ENCODE peak calls at places on chromosomes 6 and 20, in eight cellular contexts. One of them, this sample, is unnamed.
A peak's percentile ranks its signal among the peaks of the same experiment; 100 is the strongest.

GRCh38 chr6:11392778-11393507 is 144.6 kb upstream of the TMEM170B start:
- DNase-seq in T-helper 22 cell: no peak
- DNase-seq in fibroblast of lung: no peak
- DNase-seq in stimulated activated naive CD4-positive, alpha-beta T cell: no peak
- DNase-seq in natural killer cell treated with Interleukin-12 subunit alpha and Interleukin-12 subunit beta and Interleukin-15 and Interleukin-18, amount 100 ng/mL, for 72 hours: no peak
- DNase-seq in naive thymus-derived CD4-positive, alpha-beta T cell: no peak
- DNase-seq in ELR: no peak
- DNase-seq in HFFc6: no peak
- DNase-seq in this sample: no peak

GRCh38 chr6:105250523-105250922 is 70.7 kb upstream of the POPDC3 start:
- DNase-seq in ELR: peak; percentile 52
- DNase-seq in HFFc6: no peak
- DNase-seq in naive thymus-derived CD4-positive, alpha-beta T cell: no peak
- DNase-seq in fibroblast of lung: no peak
- DNase-seq in natural killer cell treated with Interleukin-12 subunit alpha and Interleukin-12 subunit beta and Interleukin-15 and Interleukin-18, amount 100 ng/mL, for 72 hours: no peak
- DNase-seq in stimulated activated naive CD4-positive, alpha-beta T cell: no peak
- DNase-seq in T-helper 22 cell: no peak
- DNase-seq in this sample: no peak

GRCh38 chr6:160462551-160463109 is 114.5 kb downstream of the SLC22A3 start:
- DNase-seq in naive thymus-derived CD4-positive, alpha-beta T cell: peak; percentile 93
- DNase-seq in fibroblast of lung: peak; percentile 87
- DNase-seq in natural killer cell treated with Interleukin-12 subunit alpha and Interleukin-12 subunit beta and Interleukin-15 and Interleukin-18, amount 100 ng/mL, for 72 hours: peak; percentile 87
- DNase-seq in T-helper 22 cell: peak; percentile 52
- DNase-seq in HFFc6: peak; percentile 77
- DNase-seq in ELR: peak; percentile 96
- DNase-seq in stimulated activated naive CD4-positive, alpha-beta T cell: peak; percentile 88
- DNase-seq in this sample: peak; percentile 63

GRCh38 chr6:142693446-142693845 is 251.5 kb downstream of the HIVEP2 start:
- DNase-seq in fibroblast of lung: peak; percentile 54
- DNase-seq in T-helper 22 cell: no peak
- DNase-seq in HFFc6: peak; percentile 78
- DNase-seq in ELR: peak; percentile 91
- DNase-seq in natural killer cell treated with Interleukin-12 subunit alpha and Interleukin-12 subunit beta and Interleukin-15 and Interleukin-18, amount 100 ng/mL, for 72 hours: no peak
- DNase-seq in stimulated activated naive CD4-positive, alpha-beta T cell: no peak
- DNase-seq in naive thymus-derived CD4-positive, alpha-beta T cell: no peak
- DNase-seq in this sample: no peak

GRCh38 chr20:37519508-37520416 is 1.3 kb upstream of the NNAT start:
- DNase-seq in natural killer cell treated with Interleukin-12 subunit alpha and Interleukin-12 subunit beta and Interleukin-15 and Interleukin-18, amount 100 ng/mL, for 72 hours: no peak
- DNase-seq in stimulated activated naive CD4-positive, alpha-beta T cell: no peak
- DNase-seq in fibroblast of lung: no peak
- DNase-seq in naive thymus-derived CD4-positive, alpha-beta T cell: no peak
- DNase-seq in T-helper 22 cell: no peak
- DNase-seq in HFFc6: no peak
- DNase-seq in ELR: no peak
- DNase-seq in this sample: no peak

GRCh38 chr6:12304487-12304886 is 14.3 kb downstream of the EDN1 start:
- DNase-seq in naive thymus-derived CD4-positive, alpha-beta T cell: no peak
- DNase-seq in natural killer cell treated with Interleukin-12 subunit alpha and Interleukin-12 subunit beta and Interleukin-15 and Interleukin-18, amount 100 ng/mL, for 72 hours: no peak
- DNase-seq in HFFc6: no peak
- DNase-seq in T-helper 22 cell: no peak
- DNase-seq in fibroblast of lung: no peak
- DNase-seq in ELR: no peak
- DNase-seq in stimulated activated naive CD4-positive, alpha-beta T cell: no peak
- DNase-seq in this sample: no peak

GRCh38 chr20:48769111-48769879 is 58.5 kb downstream of the PREX1 start:
- DNase-seq in HFFc6: no peak
- DNase-seq in stimulated activated naive CD4-positive, alpha-beta T cell: peak; percentile 62
- DNase-seq in naive thymus-derived CD4-positive, alpha-beta T cell: peak; percentile 59
- DNase-seq in fibroblast of lung: no peak
- DNase-seq in ELR: peak; percentile 32
- DNase-seq in natural killer cell treated with Interleukin-12 subunit alpha and Interleukin-12 subunit beta and Interleukin-15 and Interleukin-18, amount 100 ng/mL, for 72 hours: peak; percentile 98
- DNase-seq in T-helper 22 cell: peak; percentile 92
- DNase-seq in this sample: peak; percentile 96

GRCh38 chr20:20085071-20085470 is 32.7 kb downstream of the CFAP61 start:
- DNase-seq in HFFc6: no peak
- DNase-seq in stimulated activated naive CD4-positive, alpha-beta T cell: no peak
- DNase-seq in naive thymus-derived CD4-positive, alpha-beta T cell: no peak
- DNase-seq in T-helper 22 cell: no peak
- DNase-seq in fibroblast of lung: no peak
- DNase-seq in natural killer cell treated with Interleukin-12 subunit alpha and Interleukin-12 subunit beta and Interleukin-15 and Interleukin-18, amount 100 ng/mL, for 72 hours: no peak
- DNase-seq in ELR: no peak
- DNase-seq in this sample: no peak

GRCh38 chr6:167827062-167827587 is 414 bp downstream of the AFDN start:
- DNase-seq in natural killer cell treated with Interleukin-12 subunit alpha and Interleukin-12 subunit beta and Interleukin-15 and Interleukin-18, amount 100 ng/mL, for 72 hours: no peak
- DNase-seq in T-helper 22 cell: no peak
- DNase-seq in ELR: peak; percentile 51
- DNase-seq in stimulated activated naive CD4-positive, alpha-beta T cell: no peak
- DNase-seq in fibroblast of lung: no peak
- DNase-seq in naive thymus-derived CD4-positive, alpha-beta T cell: no peak
- DNase-seq in HFFc6: no peak
- DNase-seq in this sample: no peak

GRCh38 chr20:24040896-24041459 is 52.4 kb upstream of the GGTLC1 start:
- DNase-seq in natural killer cell treated with Interleukin-12 subunit alpha and Interleukin-12 subunit beta and Interleukin-15 and Interleukin-18, amount 100 ng/mL, for 72 hours: no peak
- DNase-seq in fibroblast of lung: no peak
- DNase-seq in stimulated activated naive CD4-positive, alpha-beta T cell: no peak
- DNase-seq in ELR: no peak
- DNase-seq in naive thymus-derived CD4-positive, alpha-beta T cell: no peak
- DNase-seq in HFFc6: no peak
- DNase-seq in T-helper 22 cell: no peak
- DNase-seq in this sample: no peak

GRCh38 chr20:46174469-46175126 is 56.5 kb downstream of the CD40 start:
- DNase-seq in fibroblast of lung: peak; percentile 48
- DNase-seq in natural killer cell treated with Interleukin-12 subunit alpha and Interleukin-12 subunit beta and Interleukin-15 and Interleukin-18, amount 100 ng/mL, for 72 hours: no peak
- DNase-seq in T-helper 22 cell: peak; percentile 26
- DNase-seq in HFFc6: no peak
- DNase-seq in stimulated activated naive CD4-positive, alpha-beta T cell: peak; percentile 54
- DNase-seq in ELR: peak; percentile 41
- DNase-seq in naive thymus-derived CD4-positive, alpha-beta T cell: peak; percentile 54
- DNase-seq in this sample: peak; percentile 88

GRCh38 chr6:149454405-149454848 is 30.4 kb downstream of the ZC3H12D start:
- DNase-seq in stimulated activated naive CD4-positive, alpha-beta T cell: no peak
- DNase-seq in HFFc6: peak; percentile 91
- DNase-seq in naive thymus-derived CD4-positive, alpha-beta T cell: no peak
- DNase-seq in ELR: peak; percentile 77
- DNase-seq in T-helper 22 cell: no peak
- DNase-seq in natural killer cell treated with Interleukin-12 subunit alpha and Interleukin-12 subunit beta and Interleukin-15 and Interleukin-18, amount 100 ng/mL, for 72 hours: no peak
- DNase-seq in fibroblast of lung: peak; percentile 98
- DNase-seq in this sample: no peak

GRCh38 chr20:63955281-63955845 is 853 bp downstream of the UCKL1 start:
- DNase-seq in stimulated activated naive CD4-positive, alpha-beta T cell: no peak
- DNase-seq in naive thymus-derived CD4-positive, alpha-beta T cell: no peak
- DNase-seq in natural killer cell treated with Interleukin-12 subunit alpha and Interleukin-12 subunit beta and Interleukin-15 and Interleukin-18, amount 100 ng/mL, for 72 hours: no peak
- DNase-seq in HFFc6: peak; percentile 28
- DNase-seq in fibroblast of lung: peak; percentile 33
- DNase-seq in ELR: peak; percentile 66
- DNase-seq in T-helper 22 cell: no peak
- DNase-seq in this sample: peak; percentile 63

GRCh38 chr20:61120595-61121515 is 131.2 kb upstream of the CDH4 start:
- DNase-seq in ELR: peak; percentile 90
- DNase-seq in T-helper 22 cell: no peak
- DNase-seq in stimulated activated naive CD4-positive, alpha-beta T cell: peak; percentile 18
- DNase-seq in HFFc6: peak; percentile 62
- DNase-seq in fibroblast of lung: peak; percentile 75
- DNase-seq in natural killer cell treated with Interleukin-12 subunit alpha and Interleukin-12 subunit beta and Interleukin-15 and Interleukin-18, amount 100 ng/mL, for 72 hours: no peak
- DNase-seq in naive thymus-derived CD4-positive, alpha-beta T cell: peak; percentile 14
- DNase-seq in this sample: peak; percentile 68

GRCh38 chr20:43539975-43540672 is 18.7 kb upstream of the SGK2 start:
- DNase-seq in ELR: no peak
- DNase-seq in natural killer cell treated with Interleukin-12 subunit alpha and Interleukin-12 subunit beta and Interleukin-15 and Interleukin-18, amount 100 ng/mL, for 72 hours: no peak
- DNase-seq in T-helper 22 cell: no peak
- DNase-seq in HFFc6: no peak
- DNase-seq in fibroblast of lung: no peak
- DNase-seq in naive thymus-derived CD4-positive, alpha-beta T cell: no peak
- DNase-seq in stimulated activated naive CD4-positive, alpha-beta T cell: no peak
- DNase-seq in this sample: no peak

GRCh38 chr6:83270971-83271714 is 78.0 kb downstream of the RWDD2A start:
- DNase-seq in stimulated activated naive CD4-positive, alpha-beta T cell: no peak
- DNase-seq in natural killer cell treated with Interleukin-12 subunit alpha and Interleukin-12 subunit beta and Interleukin-15 and Interleukin-18, amount 100 ng/mL, for 72 hours: no peak
- DNase-seq in ELR: peak; percentile 98
- DNase-seq in fibroblast of lung: peak; percentile 92
- DNase-seq in naive thymus-derived CD4-positive, alpha-beta T cell: no peak
- DNase-seq in HFFc6: peak; percentile 89
- DNase-seq in T-helper 22 cell: no peak
- DNase-seq in this sample: no peak

GRCh38 chr20:19953606-19954005 is 63.6 kb upstream of the NAA20 start:
- DNase-seq in fibroblast of lung: no peak
- DNase-seq in naive thymus-derived CD4-positive, alpha-beta T cell: no peak
- DNase-seq in T-helper 22 cell: no peak
- DNase-seq in natural killer cell treated with Interleukin-12 subunit alpha and Interleukin-12 subunit beta and Interleukin-15 and Interleukin-18, amount 100 ng/mL, for 72 hours: no peak
- DNase-seq in HFFc6: no peak
- DNase-seq in ELR: no peak
- DNase-seq in stimulated activated naive CD4-positive, alpha-beta T cell: no peak
- DNase-seq in this sample: no peak

GRCh38 chr6:32220021-32220420 is 3.8 kb downstream of the NOTCH4 start:
- DNase-seq in stimulated activated naive CD4-positive, alpha-beta T cell: no peak
- DNase-seq in HFFc6: no peak
- DNase-seq in natural killer cell treated with Interleukin-12 subunit alpha and Interleukin-12 subunit beta and Interleukin-15 and Interleukin-18, amount 100 ng/mL, for 72 hours: no peak
- DNase-seq in ELR: no peak
- DNase-seq in naive thymus-derived CD4-positive, alpha-beta T cell: no peak
- DNase-seq in fibroblast of lung: no peak
- DNase-seq in T-helper 22 cell: no peak
- DNase-seq in this sample: no peak

GRCh38 chr6:49743427-49743826 is 761 bp downstream of the CRISP3 start:
- DNase-seq in T-helper 22 cell: no peak
- DNase-seq in stimulated activated naive CD4-positive, alpha-beta T cell: no peak
- DNase-seq in fibroblast of lung: no peak
- DNase-seq in natural killer cell treated with Interleukin-12 subunit alpha and Interleukin-12 subunit beta and Interleukin-15 and Interleukin-18, amount 100 ng/mL, for 72 hours: no peak
- DNase-seq in HFFc6: no peak
- DNase-seq in ELR: no peak
- DNase-seq in naive thymus-derived CD4-positive, alpha-beta T cell: no peak
- DNase-seq in this sample: no peak

GRCh38 chr6:150695652-150696051 is 96.0 kb downstream of the PLEKHG1 start:
- DNase-seq in naive thymus-derived CD4-positive, alpha-beta T cell: no peak
- DNase-seq in stimulated activated naive CD4-positive, alpha-beta T cell: no peak
- DNase-seq in fibroblast of lung: no peak
- DNase-seq in T-helper 22 cell: no peak
- DNase-seq in ELR: no peak
- DNase-seq in HFFc6: no peak
- DNase-seq in natural killer cell treated with Interleukin-12 subunit alpha and Interleukin-12 subunit beta and Interleukin-15 and Interleukin-18, amount 100 ng/mL, for 72 hours: no peak
- DNase-seq in this sample: no peak

GRCh38 chr20:25353754-25354705 is 36.6 kb downstream of the ABHD12 start:
- DNase-seq in naive thymus-derived CD4-positive, alpha-beta T cell: no peak
- DNase-seq in natural killer cell treated with Interleukin-12 subunit alpha and Interleukin-12 subunit beta and Interleukin-15 and Interleukin-18, amount 100 ng/mL, for 72 hours: no peak
- DNase-seq in stimulated activated naive CD4-positive, alpha-beta T cell: no peak
- DNase-seq in fibroblast of lung: no peak
- DNase-seq in ELR: no peak
- DNase-seq in T-helper 22 cell: no peak
- DNase-seq in HFFc6: no peak
- DNase-seq in this sample: no peak

GRCh38 chr6:155524249-155524651 is 68.6 kb upstream of the NOX3 start:
- DNase-seq in ELR: peak; percentile 70
- DNase-seq in natural killer cell treated with Interleukin-12 subunit alpha and Interleukin-12 subunit beta and Interleukin-15 and Interleukin-18, amount 100 ng/mL, for 72 hours: no peak
- DNase-seq in naive thymus-derived CD4-positive, alpha-beta T cell: no peak
- DNase-seq in stimulated activated naive CD4-positive, alpha-beta T cell: no peak
- DNase-seq in fibroblast of lung: peak; percentile 67
- DNase-seq in HFFc6: peak; percentile 76
- DNase-seq in T-helper 22 cell: no peak
- DNase-seq in this sample: peak; percentile 35

GRCh38 chr6:170516783-170517616 is 36.1 kb downstream of the PSMB1 start:
- DNase-seq in natural killer cell treated with Interleukin-12 subunit alpha and Interleukin-12 subunit beta and Interleukin-15 and Interleukin-18, amount 100 ng/mL, for 72 hours: peak; percentile 71
- DNase-seq in T-helper 22 cell: no peak
- DNase-seq in ELR: peak; percentile 85
- DNase-seq in naive thymus-derived CD4-positive, alpha-beta T cell: peak; percentile 45
- DNase-seq in fibroblast of lung: peak; percentile 81
- DNase-seq in stimulated activated naive CD4-positive, alpha-beta T cell: peak; percentile 36
- DNase-seq in HFFc6: peak; percentile 69
- DNase-seq in this sample: peak; percentile 59

GRCh38 chr20:6473197-6473596 is 294.3 kb upstream of the BMP2 start:
- DNase-seq in naive thymus-derived CD4-positive, alpha-beta T cell: no peak
- DNase-seq in T-helper 22 cell: no peak
- DNase-seq in fibroblast of lung: peak; percentile 73
- DNase-seq in stimulated activated naive CD4-positive, alpha-beta T cell: no peak
- DNase-seq in ELR: peak; percentile 10
- DNase-seq in HFFc6: no peak
- DNase-seq in natural killer cell treated with Interleukin-12 subunit alpha and Interleukin-12 subunit beta and Interleukin-15 and Interleukin-18, amount 100 ng/mL, for 72 hours: no peak
- DNase-seq in this sample: no peak

GRCh38 chr6:170111816-170112582 is 178.9 kb downstream of the DLL1 start:
- DNase-seq in natural killer cell treated with Interleukin-12 subunit alpha and Interleukin-12 subunit beta and Interleukin-15 and Interleukin-18, amount 100 ng/mL, for 72 hours: peak; percentile 34
- DNase-seq in stimulated activated naive CD4-positive, alpha-beta T cell: no peak
- DNase-seq in T-helper 22 cell: no peak
- DNase-seq in HFFc6: no peak
- DNase-seq in fibroblast of lung: no peak
- DNase-seq in naive thymus-derived CD4-positive, alpha-beta T cell: no peak
- DNase-seq in ELR: no peak
- DNase-seq in this sample: no peak

GRCh38 chr6:93453956-93454355 is 34.6 kb upstream of the EPHA7 start:
- DNase-seq in stimulated activated naive CD4-positive, alpha-beta T cell: no peak
- DNase-seq in ELR: no peak
- DNase-seq in natural killer cell treated with Interleukin-12 subunit alpha and Interleukin-12 subunit beta and Interleukin-15 and Interleukin-18, amount 100 ng/mL, for 72 hours: no peak
- DNase-seq in naive thymus-derived CD4-positive, alpha-beta T cell: no peak
- DNase-seq in HFFc6: no peak
- DNase-seq in T-helper 22 cell: no peak
- DNase-seq in fibroblast of lung: no peak
- DNase-seq in this sample: no peak

GRCh38 chr20:44255942-44256341 is 8.8 kb downstream of the GDAP1L1 start:
- DNase-seq in stimulated activated naive CD4-positive, alpha-beta T cell: no peak
- DNase-seq in HFFc6: no peak
- DNase-seq in naive thymus-derived CD4-positive, alpha-beta T cell: no peak
- DNase-seq in natural killer cell treated with Interleukin-12 subunit alpha and Interleukin-12 subunit beta and Interleukin-15 and Interleukin-18, amount 100 ng/mL, for 72 hours: no peak
- DNase-seq in T-helper 22 cell: no peak
- DNase-seq in ELR: no peak
- DNase-seq in fibroblast of lung: no peak
- DNase-seq in this sample: no peak

GRCh38 chr6:89799756-89800155 is 19.8 kb downstream of the MDN1 start:
- DNase-seq in stimulated activated naive CD4-positive, alpha-beta T cell: no peak
- DNase-seq in natural killer cell treated with Interleukin-12 subunit alpha and Interleukin-12 subunit beta and Interleukin-15 and Interleukin-18, amount 100 ng/mL, for 72 hours: no peak
- DNase-seq in HFFc6: no peak
- DNase-seq in ELR: no peak
- DNase-seq in naive thymus-derived CD4-positive, alpha-beta T cell: no peak
- DNase-seq in T-helper 22 cell: no peak
- DNase-seq in fibroblast of lung: no peak
- DNase-seq in this sample: no peak

GRCh38 chr6:33895296-33895695 is 91.5 kb upstream of the MLN start:
- DNase-seq in T-helper 22 cell: no peak
- DNase-seq in HFFc6: no peak
- DNase-seq in ELR: no peak
- DNase-seq in natural killer cell treated with Interleukin-12 subunit alpha and Interleukin-12 subunit beta and Interleukin-15 and Interleukin-18, amount 100 ng/mL, for 72 hours: no peak
- DNase-seq in naive thymus-derived CD4-positive, alpha-beta T cell: no peak
- DNase-seq in fibroblast of lung: no peak
- DNase-seq in stimulated activated naive CD4-positive, alpha-beta T cell: no peak
- DNase-seq in this sample: peak; percentile 24

GRCh38 chr6:136378888-136379287 is 89.2 kb upstream of the BCLAF1 start:
- DNase-seq in natural killer cell treated with Interleukin-12 subunit alpha and Interleukin-12 subunit beta and Interleukin-15 and Interleukin-18, amount 100 ng/mL, for 72 hours: no peak
- DNase-seq in T-helper 22 cell: no peak
- DNase-seq in naive thymus-derived CD4-positive, alpha-beta T cell: no peak
- DNase-seq in fibroblast of lung: no peak
- DNase-seq in stimulated activated naive CD4-positive, alpha-beta T cell: no peak
- DNase-seq in ELR: peak; percentile 3
- DNase-seq in HFFc6: no peak
- DNase-seq in this sample: no peak

GRCh38 chr6:18507561-18507960 is 120.4 kb downstream of the RNF144B start:
- DNase-seq in stimulated activated naive CD4-positive, alpha-beta T cell: no peak
- DNase-seq in fibroblast of lung: peak; percentile 15
- DNase-seq in naive thymus-derived CD4-positive, alpha-beta T cell: no peak
- DNase-seq in HFFc6: no peak
- DNase-seq in ELR: no peak
- DNase-seq in T-helper 22 cell: no peak
- DNase-seq in natural killer cell treated with Interleukin-12 subunit alpha and Interleukin-12 subunit beta and Interleukin-15 and Interleukin-18, amount 100 ng/mL, for 72 hours: no peak
- DNase-seq in this sample: no peak

GRCh38 chr6:16876201-16876600 is 114.9 kb upstream of the ATXN1 start:
- DNase-seq in T-helper 22 cell: no peak
- DNase-seq in ELR: peak; percentile 24
- DNase-seq in naive thymus-derived CD4-positive, alpha-beta T cell: no peak
- DNase-seq in fibroblast of lung: no peak
- DNase-seq in stimulated activated naive CD4-positive, alpha-beta T cell: no peak
- DNase-seq in HFFc6: peak; percentile 45
- DNase-seq in natural killer cell treated with Interleukin-12 subunit alpha and Interleukin-12 subunit beta and Interleukin-15 and Interleukin-18, amount 100 ng/mL, for 72 hours: no peak
- DNase-seq in this sample: no peak

GRCh38 chr6:13397359-13398080 is 69.2 kb upstream of the TBC1D7 start:
- DNase-seq in fibroblast of lung: no peak
- DNase-seq in HFFc6: no peak
- DNase-seq in natural killer cell treated with Interleukin-12 subunit alpha and Interleukin-12 subunit beta and Interleukin-15 and Interleukin-18, amount 100 ng/mL, for 72 hours: no peak
- DNase-seq in ELR: no peak
- DNase-seq in stimulated activated naive CD4-positive, alpha-beta T cell: no peak
- DNase-seq in naive thymus-derived CD4-positive, alpha-beta T cell: no peak
- DNase-seq in T-helper 22 cell: no peak
- DNase-seq in this sample: no peak

GRCh38 chr6:16766836-16767745 is 5.8 kb upstream of the ATXN1 start:
- DNase-seq in T-helper 22 cell: no peak
- DNase-seq in natural killer cell treated with Interleukin-12 subunit alpha and Interleukin-12 subunit beta and Interleukin-15 and Interleukin-18, amount 100 ng/mL, for 72 hours: no peak
- DNase-seq in HFFc6: no peak
- DNase-seq in stimulated activated naive CD4-positive, alpha-beta T cell: no peak
- DNase-seq in fibroblast of lung: no peak
- DNase-seq in naive thymus-derived CD4-positive, alpha-beta T cell: no peak
- DNase-seq in ELR: peak; percentile 52
- DNase-seq in this sample: no peak